ENCODE peak calls at places on chromosomes 5 and 9, in nine cellular contexts. One of them, this sample, is unnamed.
A peak's percentile ranks its signal among the peaks of the same experiment; 100 is the strongest.

GRCh38 chr5:565782-566445 is 41.7 kb upstream of the SLC9A3 start:
- DNase-seq in T-helper 1 cell: no peak
- DNase-seq in fibroblast of villous mesenchyme: peak; percentile 7
- DNase-seq in HT-29: no peak
- DNase-seq in NCI-H2171 treated with DMSO at 0.1 percent for 48 hours: peak; percentile 26
- DNase-seq in choroid plexus epithelial cell: peak; percentile 49
- DNase-seq in HFFc6: no peak
- DNase-seq in cardiac fibroblast: peak; percentile 48
- DNase-seq in posterior cingulate gyrus: no peak
- DNase-seq in this sample: no peak

GRCh38 chr5:111563041-111563822 is 50.9 kb upstream of the STARD4 start:
- DNase-seq in T-helper 1 cell: no peak
- DNase-seq in fibroblast of villous mesenchyme: peak; percentile 100
- DNase-seq in HT-29: no peak
- DNase-seq in NCI-H2171 treated with DMSO at 0.1 percent for 48 hours: peak; percentile 0
- DNase-seq in choroid plexus epithelial cell: peak; percentile 95
- DNase-seq in HFFc6: peak; percentile 84
- DNase-seq in cardiac fibroblast: peak; percentile 84
- DNase-seq in posterior cingulate gyrus: no peak
- DNase-seq in this sample: no peak

GRCh38 chr9:135148386-135148785 is 60.9 kb downstream of the OLFM1 start:
- DNase-seq in T-helper 1 cell: no peak
- DNase-seq in fibroblast of villous mesenchyme: no peak
- DNase-seq in HT-29: no peak
- DNase-seq in NCI-H2171 treated with DMSO at 0.1 percent for 48 hours: no peak
- DNase-seq in choroid plexus epithelial cell: no peak
- DNase-seq in HFFc6: no peak
- DNase-seq in cardiac fibroblast: no peak
- DNase-seq in posterior cingulate gyrus: no peak
- DNase-seq in this sample: no peak

GRCh38 chr9:86046080-86046636 is 53.2 kb downstream of the GOLM1 start:
- DNase-seq in T-helper 1 cell: no peak
- DNase-seq in fibroblast of villous mesenchyme: no peak
- DNase-seq in HT-29: no peak
- DNase-seq in NCI-H2171 treated with DMSO at 0.1 percent for 48 hours: no peak
- DNase-seq in choroid plexus epithelial cell: no peak
- DNase-seq in HFFc6: no peak
- DNase-seq in cardiac fibroblast: no peak
- DNase-seq in posterior cingulate gyrus: no peak
- DNase-seq in this sample: no peak

GRCh38 chr5:135190345-135191083 is 156.5 kb upstream of the PITX1 start:
- DNase-seq in T-helper 1 cell: no peak
- DNase-seq in fibroblast of villous mesenchyme: peak; percentile 54
- DNase-seq in HT-29: no peak
- DNase-seq in NCI-H2171 treated with DMSO at 0.1 percent for 48 hours: no peak
- DNase-seq in choroid plexus epithelial cell: no peak
- DNase-seq in HFFc6: no peak
- DNase-seq in cardiac fibroblast: no peak
- DNase-seq in posterior cingulate gyrus: no peak
- DNase-seq in this sample: no peak

GRCh38 chr5:33984671-33985124 is at the start of gene SLC45A2:
- DNase-seq in T-helper 1 cell: no peak
- DNase-seq in fibroblast of villous mesenchyme: no peak
- DNase-seq in HT-29: no peak
- DNase-seq in NCI-H2171 treated with DMSO at 0.1 percent for 48 hours: no peak
- DNase-seq in choroid plexus epithelial cell: peak; percentile 69
- DNase-seq in HFFc6: no peak
- DNase-seq in cardiac fibroblast: peak; percentile 23
- DNase-seq in posterior cingulate gyrus: no peak
- DNase-seq in this sample: no peak

GRCh38 chr5:141510850-141511718 is 22.2 kb downstream of the PCDHGC5 start:
- DNase-seq in T-helper 1 cell: no peak
- DNase-seq in fibroblast of villous mesenchyme: no peak
- DNase-seq in HT-29: no peak
- DNase-seq in NCI-H2171 treated with DMSO at 0.1 percent for 48 hours: no peak
- DNase-seq in choroid plexus epithelial cell: no peak
- DNase-seq in HFFc6: no peak
- DNase-seq in cardiac fibroblast: no peak
- DNase-seq in posterior cingulate gyrus: no peak
- DNase-seq in this sample: no peak

GRCh38 chr5:132000677-132001453 is 10.6 kb downstream of the ACSL6 start:
- DNase-seq in T-helper 1 cell: peak; percentile 16
- DNase-seq in fibroblast of villous mesenchyme: no peak
- DNase-seq in HT-29: no peak
- DNase-seq in NCI-H2171 treated with DMSO at 0.1 percent for 48 hours: no peak
- DNase-seq in choroid plexus epithelial cell: no peak
- DNase-seq in HFFc6: no peak
- DNase-seq in cardiac fibroblast: no peak
- DNase-seq in posterior cingulate gyrus: no peak
- DNase-seq in this sample: no peak

GRCh38 chr9:85941966-85942912 is 1.3 kb downstream of the NAA35 start:
- DNase-seq in T-helper 1 cell: no peak
- DNase-seq in fibroblast of villous mesenchyme: peak; percentile 24
- DNase-seq in HT-29: peak; percentile 8
- DNase-seq in NCI-H2171 treated with DMSO at 0.1 percent for 48 hours: no peak
- DNase-seq in choroid plexus epithelial cell: peak; percentile 26
- DNase-seq in HFFc6: no peak
- DNase-seq in cardiac fibroblast: peak; percentile 25
- DNase-seq in posterior cingulate gyrus: no peak
- DNase-seq in this sample: no peak

GRCh38 chr9:38687389-38687842 is 32.5 kb downstream of the FAM240B start:
- DNase-seq in T-helper 1 cell: no peak
- DNase-seq in fibroblast of villous mesenchyme: peak; percentile 25
- DNase-seq in HT-29: no peak
- DNase-seq in NCI-H2171 treated with DMSO at 0.1 percent for 48 hours: no peak
- DNase-seq in choroid plexus epithelial cell: peak; percentile 67
- DNase-seq in HFFc6: no peak
- DNase-seq in cardiac fibroblast: peak; percentile 22
- DNase-seq in posterior cingulate gyrus: peak; percentile 58
- DNase-seq in this sample: no peak

GRCh38 chr5:173741729-173742431 is 125.4 kb upstream of the BOD1 start:
- DNase-seq in T-helper 1 cell: no peak
- DNase-seq in fibroblast of villous mesenchyme: no peak
- DNase-seq in HT-29: no peak
- DNase-seq in NCI-H2171 treated with DMSO at 0.1 percent for 48 hours: no peak
- DNase-seq in choroid plexus epithelial cell: no peak
- DNase-seq in HFFc6: no peak
- DNase-seq in cardiac fibroblast: no peak
- DNase-seq in posterior cingulate gyrus: no peak
- DNase-seq in this sample: no peak

GRCh38 chr5:160188151-160188967 is 40.9 kb upstream of the FABP6 start:
- DNase-seq in T-helper 1 cell: no peak
- DNase-seq in fibroblast of villous mesenchyme: peak; percentile 88
- DNase-seq in HT-29: peak; percentile 88
- DNase-seq in NCI-H2171 treated with DMSO at 0.1 percent for 48 hours: peak; percentile 13
- DNase-seq in choroid plexus epithelial cell: peak; percentile 73
- DNase-seq in HFFc6: peak; percentile 69
- DNase-seq in cardiac fibroblast: peak; percentile 69
- DNase-seq in posterior cingulate gyrus: peak; percentile 15
- DNase-seq in this sample: no peak

GRCh38 chr9:115285806-115286205 is 167.8 kb upstream of the TNC start:
- DNase-seq in T-helper 1 cell: no peak
- DNase-seq in fibroblast of villous mesenchyme: no peak
- DNase-seq in HT-29: no peak
- DNase-seq in NCI-H2171 treated with DMSO at 0.1 percent for 48 hours: no peak
- DNase-seq in choroid plexus epithelial cell: no peak
- DNase-seq in HFFc6: no peak
- DNase-seq in cardiac fibroblast: no peak
- DNase-seq in posterior cingulate gyrus: no peak
- DNase-seq in this sample: no peak

GRCh38 chr5:111530298-111530740 is 18.0 kb upstream of the STARD4 start:
- DNase-seq in T-helper 1 cell: peak; percentile 77
- DNase-seq in fibroblast of villous mesenchyme: peak; percentile 92
- DNase-seq in HT-29: peak; percentile 66
- DNase-seq in NCI-H2171 treated with DMSO at 0.1 percent for 48 hours: no peak
- DNase-seq in choroid plexus epithelial cell: peak; percentile 96
- DNase-seq in HFFc6: peak; percentile 62
- DNase-seq in cardiac fibroblast: peak; percentile 94
- DNase-seq in posterior cingulate gyrus: no peak
- DNase-seq in this sample: no peak

GRCh38 chr5:1639757-1640156 is 116.0 kb upstream of the LPCAT1 start:
- DNase-seq in T-helper 1 cell: no peak
- DNase-seq in fibroblast of villous mesenchyme: no peak
- DNase-seq in HT-29: no peak
- DNase-seq in NCI-H2171 treated with DMSO at 0.1 percent for 48 hours: no peak
- DNase-seq in choroid plexus epithelial cell: no peak
- DNase-seq in HFFc6: no peak
- DNase-seq in cardiac fibroblast: no peak
- DNase-seq in posterior cingulate gyrus: no peak
- DNase-seq in this sample: no peak

GRCh38 chr5:99061711-99062110 is 132.9 kb upstream of the CHD1 start:
- DNase-seq in T-helper 1 cell: no peak
- DNase-seq in fibroblast of villous mesenchyme: peak; percentile 24
- DNase-seq in HT-29: no peak
- DNase-seq in NCI-H2171 treated with DMSO at 0.1 percent for 48 hours: no peak
- DNase-seq in choroid plexus epithelial cell: peak; percentile 50
- DNase-seq in HFFc6: peak; percentile 81
- DNase-seq in cardiac fibroblast: peak; percentile 67
- DNase-seq in posterior cingulate gyrus: no peak
- DNase-seq in this sample: no peak

GRCh38 chr9:18346761-18347160 is 127.2 kb upstream of the ADAMTSL1 start:
- DNase-seq in T-helper 1 cell: no peak
- DNase-seq in fibroblast of villous mesenchyme: no peak
- DNase-seq in HT-29: no peak
- DNase-seq in NCI-H2171 treated with DMSO at 0.1 percent for 48 hours: no peak
- DNase-seq in choroid plexus epithelial cell: no peak
- DNase-seq in HFFc6: no peak
- DNase-seq in cardiac fibroblast: no peak
- DNase-seq in posterior cingulate gyrus: no peak
- DNase-seq in this sample: no peak

GRCh38 chr5:169797577-169797976 is 160.5 kb downstream of the DOCK2 start:
- DNase-seq in T-helper 1 cell: no peak
- DNase-seq in fibroblast of villous mesenchyme: no peak
- DNase-seq in HT-29: no peak
- DNase-seq in NCI-H2171 treated with DMSO at 0.1 percent for 48 hours: no peak
- DNase-seq in choroid plexus epithelial cell: no peak
- DNase-seq in HFFc6: no peak
- DNase-seq in cardiac fibroblast: no peak
- DNase-seq in posterior cingulate gyrus: no peak
- DNase-seq in this sample: no peak

GRCh38 chr5:171207256-171207866 is 101.7 kb upstream of the TLX3 start:
- DNase-seq in T-helper 1 cell: no peak
- DNase-seq in fibroblast of villous mesenchyme: peak; percentile 64
- DNase-seq in HT-29: peak; percentile 69
- DNase-seq in NCI-H2171 treated with DMSO at 0.1 percent for 48 hours: peak; percentile 25
- DNase-seq in choroid plexus epithelial cell: peak; percentile 67
- DNase-seq in HFFc6: peak; percentile 46
- DNase-seq in cardiac fibroblast: peak; percentile 75
- DNase-seq in posterior cingulate gyrus: no peak
- DNase-seq in this sample: no peak

GRCh38 chr5:74519161-74519571 is 121.4 kb downstream of the ENC1 start:
- DNase-seq in T-helper 1 cell: no peak
- DNase-seq in fibroblast of villous mesenchyme: peak; percentile 10
- DNase-seq in HT-29: peak; percentile 70
- DNase-seq in NCI-H2171 treated with DMSO at 0.1 percent for 48 hours: no peak
- DNase-seq in choroid plexus epithelial cell: no peak
- DNase-seq in HFFc6: no peak
- DNase-seq in cardiac fibroblast: no peak
- DNase-seq in posterior cingulate gyrus: no peak
- DNase-seq in this sample: no peak

GRCh38 chr5:14331377-14331776 is 188.2 kb downstream of the TRIO start:
- DNase-seq in T-helper 1 cell: no peak
- DNase-seq in fibroblast of villous mesenchyme: no peak
- DNase-seq in HT-29: no peak
- DNase-seq in NCI-H2171 treated with DMSO at 0.1 percent for 48 hours: no peak
- DNase-seq in choroid plexus epithelial cell: peak; percentile 24
- DNase-seq in HFFc6: no peak
- DNase-seq in cardiac fibroblast: no peak
- DNase-seq in posterior cingulate gyrus: no peak
- DNase-seq in this sample: no peak

GRCh38 chr9:97628668-97629067 is 4.5 kb downstream of the TSTD2 start:
- DNase-seq in T-helper 1 cell: no peak
- DNase-seq in fibroblast of villous mesenchyme: no peak
- DNase-seq in HT-29: no peak
- DNase-seq in NCI-H2171 treated with DMSO at 0.1 percent for 48 hours: no peak
- DNase-seq in choroid plexus epithelial cell: no peak
- DNase-seq in HFFc6: no peak
- DNase-seq in cardiac fibroblast: no peak
- DNase-seq in posterior cingulate gyrus: no peak
- DNase-seq in this sample: no peak

GRCh38 chr5:119347574-119347973 is 8.2 kb upstream of the TNFAIP8 start:
- DNase-seq in T-helper 1 cell: no peak
- DNase-seq in fibroblast of villous mesenchyme: no peak
- DNase-seq in HT-29: no peak
- DNase-seq in NCI-H2171 treated with DMSO at 0.1 percent for 48 hours: peak; percentile 18
- DNase-seq in choroid plexus epithelial cell: no peak
- DNase-seq in HFFc6: no peak
- DNase-seq in cardiac fibroblast: no peak
- DNase-seq in posterior cingulate gyrus: no peak
- DNase-seq in this sample: no peak

GRCh38 chr9:90546200-90546599 is 96.4 kb downstream of the DIRAS2 start:
- DNase-seq in T-helper 1 cell: no peak
- DNase-seq in fibroblast of villous mesenchyme: peak; percentile 75
- DNase-seq in HT-29: peak; percentile 35
- DNase-seq in NCI-H2171 treated with DMSO at 0.1 percent for 48 hours: peak; percentile 92
- DNase-seq in choroid plexus epithelial cell: peak; percentile 83
- DNase-seq in HFFc6: peak; percentile 28
- DNase-seq in cardiac fibroblast: peak; percentile 31
- DNase-seq in posterior cingulate gyrus: no peak
- DNase-seq in this sample: no peak

GRCh38 chr5:156677963-156678362 is 172.1 kb upstream of the PPP1R2B start:
- DNase-seq in T-helper 1 cell: no peak
- DNase-seq in fibroblast of villous mesenchyme: no peak
- DNase-seq in HT-29: no peak
- DNase-seq in NCI-H2171 treated with DMSO at 0.1 percent for 48 hours: no peak
- DNase-seq in choroid plexus epithelial cell: no peak
- DNase-seq in HFFc6: no peak
- DNase-seq in cardiac fibroblast: no peak
- DNase-seq in posterior cingulate gyrus: no peak
- DNase-seq in this sample: no peak

GRCh38 chr5:133824661-133825254 is 143.7 kb downstream of the C5orf15 start:
- DNase-seq in T-helper 1 cell: no peak
- DNase-seq in fibroblast of villous mesenchyme: no peak
- DNase-seq in HT-29: no peak
- DNase-seq in NCI-H2171 treated with DMSO at 0.1 percent for 48 hours: no peak
- DNase-seq in choroid plexus epithelial cell: no peak
- DNase-seq in HFFc6: no peak
- DNase-seq in cardiac fibroblast: no peak
- DNase-seq in posterior cingulate gyrus: no peak
- DNase-seq in this sample: no peak

GRCh38 chr9:6805532-6805931 is 47.8 kb downstream of the KDM4C start:
- DNase-seq in T-helper 1 cell: no peak
- DNase-seq in fibroblast of villous mesenchyme: peak; percentile 48
- DNase-seq in HT-29: no peak
- DNase-seq in NCI-H2171 treated with DMSO at 0.1 percent for 48 hours: peak; percentile 61
- DNase-seq in choroid plexus epithelial cell: peak; percentile 55
- DNase-seq in HFFc6: peak; percentile 32
- DNase-seq in cardiac fibroblast: peak; percentile 77
- DNase-seq in posterior cingulate gyrus: peak; percentile 43
- DNase-seq in this sample: no peak

GRCh38 chr5:66513130-66513529 is 83.1 kb upstream of the MAST4 start:
- DNase-seq in T-helper 1 cell: no peak
- DNase-seq in fibroblast of villous mesenchyme: no peak
- DNase-seq in HT-29: no peak
- DNase-seq in NCI-H2171 treated with DMSO at 0.1 percent for 48 hours: no peak
- DNase-seq in choroid plexus epithelial cell: no peak
- DNase-seq in HFFc6: no peak
- DNase-seq in cardiac fibroblast: no peak
- DNase-seq in posterior cingulate gyrus: no peak
- DNase-seq in this sample: no peak

GRCh38 chr9:35158501-35159280 is 3.1 kb upstream of the UNC13B start:
- DNase-seq in T-helper 1 cell: no peak
- DNase-seq in fibroblast of villous mesenchyme: no peak
- DNase-seq in HT-29: no peak
- DNase-seq in NCI-H2171 treated with DMSO at 0.1 percent for 48 hours: no peak
- DNase-seq in choroid plexus epithelial cell: no peak
- DNase-seq in HFFc6: no peak
- DNase-seq in cardiac fibroblast: no peak
- DNase-seq in posterior cingulate gyrus: no peak
- DNase-seq in this sample: no peak

GRCh38 chr9:111622626-111623025 is 8.5 kb upstream of the DNAJC25 start:
- DNase-seq in T-helper 1 cell: no peak
- DNase-seq in fibroblast of villous mesenchyme: peak; percentile 75
- DNase-seq in HT-29: peak; percentile 32
- DNase-seq in NCI-H2171 treated with DMSO at 0.1 percent for 48 hours: no peak
- DNase-seq in choroid plexus epithelial cell: peak; percentile 67
- DNase-seq in HFFc6: peak; percentile 80
- DNase-seq in cardiac fibroblast: peak; percentile 88
- DNase-seq in posterior cingulate gyrus: no peak
- DNase-seq in this sample: no peak

GRCh38 chr5:151016700-151017099 is 3.7 kb upstream of the GPX3 start:
- DNase-seq in T-helper 1 cell: no peak
- DNase-seq in fibroblast of villous mesenchyme: no peak
- DNase-seq in HT-29: no peak
- DNase-seq in NCI-H2171 treated with DMSO at 0.1 percent for 48 hours: no peak
- DNase-seq in choroid plexus epithelial cell: no peak
- DNase-seq in HFFc6: no peak
- DNase-seq in cardiac fibroblast: no peak
- DNase-seq in posterior cingulate gyrus: peak; percentile 17
- DNase-seq in this sample: no peak

This sample was measured in GOT3.